ENCODE peak calls at places on chromosomes 13 and 19, in nine cellular contexts. Y, X, J, U, L, D, G, Q and M are unnamed samples.

GRCh38 chr13:25174304-25174703 is 2.2 kb upstream of the AMER2 start:
- DNase-seq in Y (no peak), X (no peak), J (no peak), U (no peak), L (no peak), D (no peak), G (no peak), Q (no peak), M (no peak)

GRCh38 chr19:4058696-4059492 is 7.8 kb downstream of the ZBTB7A start:
- DNase-seq in Y (no peak), X (no peak), J (no peak), U (no peak), L (no peak), D (no peak), G (no peak), Q (no peak), M (no peak)

GRCh38 chr19:37519890-37520289 is 13.2 kb downstream of the ZNF793 start:
- DNase-seq in Y (no peak), X (peak; percentile 3), J (peak; percentile 28), U (no peak), L (peak; percentile 39), D (no peak), G (no peak), Q (no peak), M (no peak)

GRCh38 chr13:94168784-94169512 is 310.5 kb downstream of the DCT start:
- DNase-seq in Y (no peak), X (no peak), J (peak; percentile 33), U (no peak), L (no peak), D (no peak), G (no peak), Q (no peak), M (no peak)

GRCh38 chr19:13803038-13803437 is 7.8 kb downstream of the ZSWIM4 start:
- DNase-seq in Y (no peak), X (peak; percentile 35), J (no peak), U (no peak), L (no peak), D (no peak), G (no peak), Q (no peak), M (no peak)

GRCh38 chr13:69704311-69704710 is 403.3 kb upstream of the ATXN8OS start:
- DNase-seq in Y (no peak), X (no peak), J (no peak), U (no peak), L (peak; percentile 0), D (no peak), G (no peak), Q (no peak), M (no peak)

GRCh38 chr13:21567714-21568113 is 36.3 kb downstream of the MICU2 start:
- DNase-seq in Y (no peak), X (no peak), J (peak; percentile 20), U (no peak), L (no peak), D (no peak), G (no peak), Q (no peak), M (no peak)

GRCh38 chr19:36436531-36436930 is 18.1 kb upstream of the ZFP82 start:
- DNase-seq in Y (no peak), X (peak; percentile 3), J (no peak), U (peak; percentile 17), L (peak; percentile 15), D (no peak), G (peak; percentile 51), Q (peak; percentile 10), M (no peak)

GRCh38 chr13:81872581-81872980 is 1531.7 kb upstream of the SPRY2 start:
- DNase-seq in Y (no peak), X (peak; percentile 43), J (no peak), U (no peak), L (peak; percentile 10), D (peak; percentile 71), G (no peak), Q (peak; percentile 11), M (no peak)

GRCh38 chr13:102654786-102655185 is 40.1 kb downstream of the METTL21C start:
- DNase-seq in Y (no peak), X (no peak), J (no peak), U (no peak), L (no peak), D (no peak), G (no peak), Q (no peak), M (no peak)

GRCh38 chr13:33100876-33101275 is 84.7 kb downstream of the KL start:
- DNase-seq in Y (no peak), X (no peak), J (no peak), U (no peak), L (no peak), D (no peak), G (no peak), Q (no peak), M (no peak)

GRCh38 chr13:26952551-26953138 is 192.1 kb upstream of the GPR12 start:
- DNase-seq in Y (no peak), X (no peak), J (no peak), U (no peak), L (peak; percentile 61), D (no peak), G (no peak), Q (peak; percentile 28), M (no peak)

GRCh38 chr13:36293497-36293896 is 4.1 kb downstream of the CCDC169 start:
- DNase-seq in Y (no peak), X (no peak), J (no peak), U (no peak), L (no peak), D (no peak), G (no peak), Q (no peak), M (no peak)

GRCh38 chr13:101556676-101557121 is 104.2 kb downstream of the ITGBL1 start:
- DNase-seq in Y (no peak), X (no peak), J (peak; percentile 7), U (no peak), L (peak; percentile 21), D (no peak), G (no peak), Q (no peak), M (no peak)

GRCh38 chr19:33133438-33134031 is 1.6 kb downstream of the WDR88 start:
- DNase-seq in Y (no peak), X (no peak), J (no peak), U (no peak), L (no peak), D (no peak), G (peak; percentile 44), Q (no peak), M (no peak)

GRCh38 chr13:40127476-40127875 is 472.0 kb downstream of the COG6 start:
- DNase-seq in Y (no peak), X (no peak), J (no peak), U (peak; percentile 76), L (no peak), D (no peak), G (no peak), Q (peak; percentile 53), M (no peak)

GRCh38 chr19:16155128-16155527 is 11.6 kb downstream of the HSH2D start:
- DNase-seq in Y (no peak), X (no peak), J (no peak), U (no peak), L (no peak), D (no peak), G (no peak), Q (no peak), M (no peak)

GRCh38 chr13:89740994-89741678 is 1606.4 kb upstream of the MIR17HG start:
- DNase-seq in Y (no peak), X (no peak), J (no peak), U (no peak), L (no peak), D (no peak), G (no peak), Q (no peak), M (no peak)

GRCh38 chr13:50584856-50585580 is 258.5 kb downstream of the DLEU7 start:
- DNase-seq in Y (no peak), X (no peak), J (no peak), U (no peak), L (no peak), D (no peak), G (no peak), Q (no peak), M (no peak)

GRCh38 chr13:107422421-107422820 is 792.9 kb downstream of the LIG4 start:
- DNase-seq in Y (no peak), X (no peak), J (no peak), U (no peak), L (peak; percentile 6), D (peak; percentile 21), G (no peak), Q (no peak), M (no peak)

GRCh38 chr13:51156666-51157065 is 45.6 kb upstream of the C13orf42 start:
- DNase-seq in Y (no peak), X (no peak), J (no peak), U (no peak), L (no peak), D (no peak), G (no peak), Q (no peak), M (no peak)

GRCh38 chr13:99331881-99332293 is 24.7 kb upstream of the GPR183 start:
- DNase-seq in Y (no peak), X (peak; percentile 74), J (no peak), U (no peak), L (no peak), D (no peak), G (no peak), Q (no peak), M (peak; percentile 26)

GRCh38 chr19:35253316-35254286 is 4.8 kb downstream of the LSR start:
- DNase-seq in Y (no peak), X (no peak), J (no peak), U (no peak), L (no peak), D (no peak), G (no peak), Q (no peak), M (no peak)

GRCh38 chr19:7492142-7493055 is 3.6 kb upstream of the PEX11G start:
- DNase-seq in Y (peak; percentile 40), X (no peak), J (no peak), U (no peak), L (peak; percentile 84), D (peak; percentile 4), G (no peak), Q (no peak), M (peak; percentile 45)

GRCh38 chr13:106836186-106836802 is 268.4 kb upstream of the ARGLU1 start:
- DNase-seq in Y (no peak), X (no peak), J (no peak), U (no peak), L (no peak), D (no peak), G (no peak), Q (no peak), M (no peak)

GRCh38 chr13:98207411-98207810 is 30.3 kb upstream of the RNF113B start:
- DNase-seq in Y (no peak), X (no peak), J (peak; percentile 55), U (no peak), L (peak; percentile 39), D (no peak), G (no peak), Q (no peak), M (no peak)

GRCh38 chr19:23957660-23958281 is 43.1 kb downstream of the ZNF726 start:
- DNase-seq in Y (no peak), X (peak; percentile 94), J (peak; percentile 82), U (no peak), L (peak; percentile 84), D (no peak), G (no peak), Q (no peak), M (no peak)

GRCh38 chr13:113458218-113459065 is 5.2 kb upstream of the ADPRHL1 start:
- DNase-seq in Y (no peak), X (no peak), J (peak; percentile 55), U (no peak), L (no peak), D (peak; percentile 29), G (peak; percentile 55), Q (no peak), M (no peak)

GRCh38 chr13:31369213-31369612 is 169.4 kb downstream of the B3GLCT start:
- DNase-seq in Y (no peak), X (no peak), J (no peak), U (no peak), L (no peak), D (no peak), G (no peak), Q (no peak), M (no peak)

GRCh38 chr13:99992376-99992775 is 10.8 kb downstream of the ZIC2 start:
- DNase-seq in Y (no peak), X (no peak), J (no peak), U (no peak), L (no peak), D (no peak), G (no peak), Q (no peak), M (no peak)

GRCh38 chr13:29922896-29923295 is 72.5 kb upstream of the UBL3 start:
- DNase-seq in Y (no peak), X (peak; percentile 72), J (peak; percentile 71), U (no peak), L (peak; percentile 22), D (no peak), G (no peak), Q (no peak), M (no peak)